ENCODE peak calls at places on chromosomes 13 and 19, in six cellular contexts. H is activated CD8-positive, alpha-beta memory T cell treated with anti-CD3 and anti-CD28 coated beads for 48 hours; Y is NCI-H1105 treated with DMSO at 0.1 percent for 48 hours; K is Right ventricle myocardium superior; Z is foreskin fibroblast; M is stimulated activated CD8-positive, alpha-beta memory T cell treated with anti-CD3 and anti-CD28 coated beads, Interleukin-15, amount 100 ng/mL, for 1 hour. S is an unnamed sample.

GRCh38 chr19:13978721-13979191 is 26.4 kb downstream of the DCAF15 start:
- DNase-seq in H (no peak), Y (no peak), K (no peak), Z (peak), M (no peak), S (peak)

GRCh38 chr13:80132741-80133601 is 208.0 kb downstream of the SPRY2 start:
- DNase-seq in H (no peak), Y (no peak), K (peak), Z (peak), M (no peak), S (peak)

GRCh38 chr13:74026753-74027152 is 107.5 kb downstream of the KLF12 start:
- DNase-seq in H (peak), Y (no peak), K (no peak), Z (no peak), M (peak), S (peak)

GRCh38 chr13:90824027-90824426 is 523.5 kb upstream of the MIR17HG start:
- DNase-seq in H (no peak), Y (no peak), K (no peak), Z (no peak), M (no peak), S (no peak)

GRCh38 chr19:737591-738093 is 13.3 kb upstream of the MISP start:
- DNase-seq in H (no peak), Y (no peak), K (peak), Z (peak), M (peak), S (peak)

GRCh38 chr19:45195764-45196163 is 17.2 kb downstream of the BLOC1S3 start:
- DNase-seq in H (no peak), Y (no peak), K (peak), Z (peak), M (no peak), S (no peak)

GRCh38 chr13:54373211-54373610 is 1344.6 kb downstream of the OLFM4 start:
- DNase-seq in H (no peak), Y (peak), K (no peak), Z (no peak), M (no peak), S (no peak)

GRCh38 chr13:72530471-72530870 is 197.0 kb downstream of the MZT1 start:
- DNase-seq in H (no peak), Y (no peak), K (no peak), Z (no peak), M (no peak), S (peak)

GRCh38 chr19:36140289-36141038 is 598 bp downstream of the CAPNS1 start:
- DNase-seq in H (peak), Y (peak), K (peak), Z (peak), M (peak), S (peak)

GRCh38 chr19:55640577-55641375 is at the start of gene ZNF580:
- DNase-seq in H (peak), Y (peak), K (peak), Z (peak), M (no peak), S (peak)